ENCODE peak calls at places on chromosomes 2 and 18, in seven cellular contexts. F, E, V, T, D, K and W are unnamed samples.

GRCh38 chr2:186570587-186570986 is 19.3 kb upstream of the ITGAV start:
- DNase-seq in E (no peak), F (no peak), T (peak; percentile 21), V (no peak), K (peak; percentile 54), D (no peak), W (no peak)

GRCh38 chr2:20620696-20621365 is 30.1 kb downstream of the HS1BP3 start:
- DNase-seq in D (no peak), F (no peak), T (no peak), V (no peak), E (no peak), K (no peak), W (peak; percentile 20)

GRCh38 chr2:239514753-239515152 is 113.9 kb upstream of the HDAC4 start:
- DNase-seq in T (no peak), E (no peak), D (no peak), V (no peak), K (no peak), F (no peak), W (no peak)

GRCh38 chr18:9120796-9121195 is 15.8 kb upstream of the ANKRD12 start:
- DNase-seq in D (no peak), F (no peak), V (no peak), T (no peak), K (no peak), E (no peak), W (no peak)

GRCh38 chr2:128160616-128161275 is 69.7 kb downstream of the UGGT1 start:
- DNase-seq in T (no peak), V (no peak), E (no peak), D (no peak), K (no peak), F (no peak), W (no peak)

GRCh38 chr2:133568172-133568571 is at the start of gene NCKAP5:
- DNase-seq in D (no peak), F (no peak), K (no peak), V (no peak), E (no peak), T (peak; percentile 61), W (no peak)

GRCh38 chr2:105677901-105678300 is 66.8 kb upstream of the NCK2 start:
- DNase-seq in K (no peak), D (no peak), T (no peak), F (no peak), V (no peak), E (no peak), W (no peak)

GRCh38 chr18:10771053-10771709 is 245.4 kb downstream of the NAPG start:
- DNase-seq in E (no peak), V (no peak), K (no peak), T (no peak), F (no peak), D (peak; percentile 41), W (no peak)

GRCh38 chr2:98730053-98730850 is 680 bp downstream of the MGAT4A start:
- DNase-seq in E (peak; percentile 53), T (peak; percentile 67), F (no peak), K (peak; percentile 46), V (peak; percentile 22), D (peak; percentile 40), W (peak; percentile 73)

GRCh38 chr2:38892819-38893218 is 3.1 kb downstream of the ARHGEF33 start:
- DNase-seq in K (no peak), V (no peak), E (no peak), F (no peak), T (no peak), D (no peak), W (no peak)

GRCh38 chr18:24319757-24320156 is 77.9 kb downstream of the OSBPL1A start:
- DNase-seq in K (no peak), T (peak; percentile 18), V (no peak), E (no peak), D (no peak), F (no peak), W (no peak)

GRCh38 chr18:2547477-2548087 is 23.7 kb downstream of the METTL4 start:
- DNase-seq in T (peak; percentile 60), D (peak; percentile 42), V (no peak), F (no peak), E (no peak), K (no peak), W (no peak)

GRCh38 chr2:168874368-168875005 is 15.7 kb downstream of the SPC25 start:
- DNase-seq in D (no peak), K (no peak), V (no peak), E (no peak), T (peak; percentile 28), F (no peak), W (no peak)

GRCh38 chr2:112166801-112167499 is 28.8 kb downstream of the FBLN7 start:
- DNase-seq in D (no peak), E (no peak), K (no peak), V (no peak), F (no peak), T (no peak), W (no peak)

GRCh38 chr18:58135806-58136331 is 91.8 kb downstream of the NEDD4L start:
- DNase-seq in T (peak; percentile 69), E (no peak), F (no peak), K (peak; percentile 80), D (peak; percentile 83), V (peak; percentile 70), W (no peak)

GRCh38 chr2:228180126-228181097 is 1.1 kb downstream of the SPHKAP start:
- DNase-seq in F (peak; percentile 9), E (no peak), D (no peak), V (peak; percentile 19), T (no peak), K (no peak), W (peak; percentile 58)

GRCh38 chr18:58267493-58267892 is 223.5 kb downstream of the NEDD4L start:
- DNase-seq in T (no peak), V (no peak), E (no peak), K (no peak), D (no peak), F (no peak), W (no peak)

GRCh38 chr2:62114564-62114963 is 81.4 kb upstream of the B3GNT2 start:
- DNase-seq in T (peak; percentile 32), K (no peak), F (no peak), E (no peak), D (no peak), V (peak; percentile 5), W (no peak)

GRCh38 chr2:129237966-129238725 is 741.3 kb upstream of the RAB6C start:
- DNase-seq in D (no peak), F (peak; percentile 37), T (no peak), K (no peak), E (no peak), V (no peak), W (no peak)

GRCh38 chr2:232632904-232633412 is 446 bp upstream of the EFHD1 start:
- DNase-seq in V (no peak), E (no peak), T (no peak), F (peak; percentile 35), K (peak; percentile 24), D (no peak), W (peak; percentile 70)

GRCh38 chr2:163191372-163191771 is 352.8 kb upstream of the KCNH7 start:
- DNase-seq in V (peak; percentile 30), E (no peak), K (peak; percentile 34), D (peak; percentile 14), F (no peak), T (peak; percentile 64), W (no peak)

DNA sequence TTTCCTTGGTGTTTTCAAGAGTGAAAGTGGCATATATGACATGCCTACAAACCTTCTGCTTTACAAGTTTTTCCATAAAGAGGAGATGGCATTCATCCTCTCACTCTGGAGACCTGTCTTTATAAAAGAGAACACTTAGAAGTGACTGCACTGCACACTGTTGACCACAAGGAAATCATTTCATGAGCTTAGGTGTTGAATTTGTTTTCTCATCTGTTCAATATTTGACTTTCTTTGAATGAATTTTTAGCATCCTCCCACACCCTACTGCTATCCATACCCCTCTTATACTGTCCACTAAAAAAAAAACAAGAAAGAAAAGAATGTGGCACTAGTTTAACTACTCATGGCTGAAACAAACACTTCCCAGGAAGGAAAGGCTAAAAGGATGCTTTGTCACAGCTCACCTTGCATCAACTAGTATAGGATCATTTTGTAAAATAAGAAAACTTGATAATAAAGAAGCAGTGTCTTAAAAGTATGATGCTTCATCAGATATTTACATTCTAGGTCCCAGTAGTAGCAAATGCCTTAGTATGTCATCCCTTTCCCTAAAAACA is 83.0 kb downstream of the ACVR1 start:
- DNase-seq in T (no peak), D (no peak), V (no peak), F (no peak), E (no peak), K (no peak), W (no peak)
- TF ChIP-seq CTCF in T (peak; percentile 4), D (no peak), V (peak; percentile 53), F (peak; percentile 32), E (peak; percentile 42), K (no peak), W (no peak)

GRCh38 chr2:148565272-148565894 is 79.2 kb upstream of the EPC2 start:
- DNase-seq in F (no peak), E (no peak), K (peak; percentile 11), T (peak; percentile 12), V (peak; percentile 9), D (no peak), W (no peak)
- TF ChIP-seq CTCF in F (peak; percentile 18), E (no peak), K (no peak), T (peak; percentile 16), V (peak; percentile 17), D (peak; percentile 37), W (no peak)

DNA sequence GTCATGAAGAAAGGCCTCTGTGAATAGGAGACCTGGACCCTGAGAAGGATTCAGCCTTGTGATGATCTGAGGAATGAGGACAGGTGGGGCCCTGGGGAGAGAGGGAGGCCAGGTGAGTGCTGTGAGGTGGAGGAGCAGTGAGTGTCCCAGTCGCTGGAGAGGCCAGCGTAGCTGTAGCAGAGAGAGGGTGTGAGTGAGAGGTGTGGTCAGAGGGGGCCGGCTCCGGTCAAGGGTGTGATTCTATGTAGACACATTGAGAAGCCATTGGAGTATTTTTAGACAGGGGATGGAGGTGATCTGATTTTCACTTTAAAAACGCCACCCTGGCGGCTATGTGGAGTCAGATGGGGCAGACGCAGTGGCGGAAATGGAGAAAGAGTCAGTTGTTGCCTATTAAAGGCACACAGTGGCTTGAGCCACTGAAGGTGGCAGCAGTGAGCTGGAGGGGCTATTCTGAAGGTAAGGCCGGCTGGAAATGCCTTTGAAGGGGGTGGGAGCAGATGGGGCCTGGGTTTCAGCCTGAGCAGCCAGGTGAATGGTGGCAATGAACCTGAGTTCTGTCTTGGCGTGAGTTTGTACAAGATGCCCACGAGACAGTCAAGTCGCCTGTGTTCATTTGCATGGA is 55.6 kb downstream of the GREB1 start:
- DNase-seq in D (no peak), E (no peak), K (no peak), V (no peak), T (no peak), F (no peak), W (no peak)
- TF ChIP-seq CTCF in D (peak; percentile 27), E (no peak), K (no peak), V (no peak), T (no peak), F (no peak), W (no peak)

GRCh38 chr2:174617713-174618112 is 20.1 kb upstream of the WIPF1 start:
- DNase-seq in E (no peak), D (no peak), V (no peak), F (no peak), T (no peak), K (no peak), W (no peak)

GRCh38 chr2:174614261-174614660 is 16.7 kb upstream of the WIPF1 start:
- DNase-seq in D (no peak), F (peak; percentile 89), T (no peak), V (no peak), K (no peak), E (no peak), W (no peak)

GRCh38 chr2:174618179-174618578 is 20.6 kb upstream of the WIPF1 start:
- DNase-seq in V (no peak), F (no peak), T (no peak), K (no peak), E (no peak), D (no peak), W (no peak)

GRCh38 chr2:174615951-174616436 is 18.4 kb upstream of the WIPF1 start:
- DNase-seq in V (no peak), D (no peak), T (peak; percentile 54), E (no peak), F (no peak), K (no peak), W (no peak)

GRCh38 chr2:174617120-174617519 is 19.5 kb upstream of the WIPF1 start:
- DNase-seq in T (no peak), D (no peak), V (no peak), E (no peak), K (no peak), F (no peak), W (no peak)
- TF ChIP-seq CTCF in T (no peak), D (no peak), V (no peak), E (no peak), K (no peak), F (no peak), W (no peak)